ENCODE peak calls at places on chromosomes 12 and 14, in nine cellular contexts. W, O, X, Z, C, M, Q, Y and G are unnamed samples.

GRCh38 chr14:65015391-65015790 is 28.7 kb downstream of the FNTB start:
- DNase-seq in W (peak; percentile 60), O (no peak), X (no peak), Z (no peak), C (no peak), M (no peak), Q (no peak), Y (no peak), G (peak; percentile 83)

GRCh38 chr14:74891870-74892269 is 10.2 kb downstream of the DLST start:
- DNase-seq in W (no peak), O (no peak), X (no peak), Z (no peak), C (no peak), M (no peak), Q (no peak), Y (no peak), G (no peak)

GRCh38 chr12:164207-164606 is 49.8 kb downstream of the SLC6A12 start:
- DNase-seq in W (no peak), O (no peak), X (peak; percentile 43), Z (no peak), C (no peak), M (no peak), Q (peak; percentile 7), Y (no peak), G (no peak)

GRCh38 chr14:37563189-37563588 is 31.9 kb downstream of the FOXA1 start:
- DNase-seq in W (no peak), O (no peak), X (peak; percentile 41), Z (no peak), C (no peak), M (no peak), Q (no peak), Y (no peak), G (no peak)

GRCh38 chr12:111409403-111410228 is 3.9 kb downstream of the SH2B3 start:
- DNase-seq in W (peak; percentile 77), O (peak; percentile 67), X (no peak), Z (no peak), C (no peak), M (no peak), Q (peak; percentile 37), Y (peak; percentile 86), G (no peak)

GRCh38 chr14:71338153-71338552 is 430.9 kb downstream of the PCNX1 start:
- DNase-seq in W (no peak), O (no peak), X (no peak), Z (no peak), C (no peak), M (no peak), Q (no peak), Y (no peak), G (no peak)

GRCh38 chr12:89829434-89829975 is 120.9 kb upstream of the ATP2B1 start:
- DNase-seq in W (no peak), O (no peak), X (no peak), Z (no peak), C (no peak), M (no peak), Q (no peak), Y (no peak), G (no peak)

GRCh38 chr12:111437816-111438454 is 32.2 kb downstream of the SH2B3 start:
- DNase-seq in W (peak; percentile 53), O (no peak), X (peak; percentile 68), Z (no peak), C (no peak), M (no peak), Q (no peak), Y (peak; percentile 82), G (no peak)

GRCh38 chr14:105859717-105860614 is 333.6 kb downstream of the TMEM121 start:
- DNase-seq in W (peak; percentile 9), O (peak; percentile 21), X (no peak), Z (no peak), C (peak; percentile 19), M (peak; percentile 29), Q (peak; percentile 58), Y (peak; percentile 61), G (peak; percentile 9)

GRCh38 chr12:40622246-40622838 is 69.9 kb upstream of the CNTN1 start:
- DNase-seq in W (peak; percentile 75), O (peak; percentile 75), X (peak; percentile 45), Z (peak; percentile 22), C (peak; percentile 70), M (no peak), Q (peak; percentile 59), Y (no peak), G (peak; percentile 91)

GRCh38 chr12:96889273-96889933 is 17.7 kb upstream of the NEDD1 start:
- DNase-seq in W (no peak), O (no peak), X (no peak), Z (peak; percentile 61), C (no peak), M (no peak), Q (no peak), Y (no peak), G (no peak)

GRCh38 chr12:14577344-14577743 is 9.7 kb upstream of the PLBD1 start:
- DNase-seq in W (no peak), O (no peak), X (no peak), Z (no peak), C (no peak), M (no peak), Q (peak; percentile 79), Y (no peak), G (no peak)

GRCh38 chr14:32633214-32633864 is 304.2 kb downstream of the AKAP6 start:
- DNase-seq in W (no peak), O (no peak), X (no peak), Z (no peak), C (no peak), M (no peak), Q (no peak), Y (no peak), G (no peak)

GRCh38 chr12:95151406-95151805 is 65.9 kb downstream of the FGD6 start:
- DNase-seq in W (no peak), O (no peak), X (no peak), Z (no peak), C (no peak), M (no peak), Q (no peak), Y (no peak), G (no peak)

GRCh38 chr12:82952946-82953345 is 266.2 kb downstream of the TMTC2 start:
- DNase-seq in W (no peak), O (no peak), X (no peak), Z (no peak), C (no peak), M (no peak), Q (no peak), Y (no peak), G (no peak)

GRCh38 chr12:2382391-2383155 is 329.8 kb downstream of the CACNA1C start:
- DNase-seq in W (no peak), O (no peak), X (no peak), Z (no peak), C (peak; percentile 12), M (no peak), Q (peak; percentile 14), Y (no peak), G (no peak)

GRCh38 chr12:75208851-75209781 is 523 bp downstream of the KCNC2 start:
- DNase-seq in W (peak; percentile 19), O (no peak), X (no peak), Z (no peak), C (no peak), M (no peak), Q (no peak), Y (peak; percentile 66), G (peak; percentile 25)
- H3K27ac ChIP-seq in W (no peak overlapping the region), O (no peak overlapping the region), X (no peak overlapping the region), Z (no peak overlapping the region), C (no peak overlapping the region), M (no peak overlapping the region), Q (no peak overlapping the region), Y (no peak overlapping the region), G (no peak overlapping the region)

GRCh38 chr12:48296586-48297396 is 53.9 kb downstream of the ZNF641 start:
- DNase-seq in W (peak; percentile 93), O (peak; percentile 83), X (peak; percentile 83), Z (peak; percentile 17), C (peak; percentile 75), M (no peak), Q (no peak), Y (peak; percentile 86), G (peak; percentile 94)
- H3K27ac ChIP-seq in W (no peak overlapping the region), O (peak overlapping the region; percentile 26), X (no peak overlapping the region), Z (peak overlapping the region; percentile 62), C (no peak overlapping the region), M (no peak overlapping the region), Q (no peak overlapping the region), Y (peak overlapping the region; percentile 8), G (peak overlapping the region; percentile 37)

GRCh38 chr12:6235499-6235898 is 35.3 kb downstream of the CD9 start:
- DNase-seq in W (peak; percentile 92), O (no peak), X (peak; percentile 89), Z (no peak), C (peak; percentile 87), M (no peak), Q (no peak), Y (peak; percentile 37), G (peak; percentile 76)

GRCh38 chr12:6234214-6234613 is 34.0 kb downstream of the CD9 start:
- DNase-seq in W (no peak), O (no peak), X (no peak), Z (no peak), C (no peak), M (no peak), Q (no peak), Y (no peak), G (no peak)

GRCh38 chr12:6235906-6236640 is 35.9 kb downstream of the CD9 start:
- DNase-seq in W (no peak), O (no peak), X (peak; percentile 29), Z (no peak), C (no peak), M (no peak), Q (no peak), Y (no peak), G (no peak)

GRCh38 chr12:6233121-6233971 is 33.1 kb downstream of the CD9 start:
- DNase-seq in W (peak; percentile 73), O (no peak), X (peak; percentile 82), Z (no peak), C (no peak), M (no peak), Q (no peak), Y (peak; percentile 70), G (no peak)

DNA sequence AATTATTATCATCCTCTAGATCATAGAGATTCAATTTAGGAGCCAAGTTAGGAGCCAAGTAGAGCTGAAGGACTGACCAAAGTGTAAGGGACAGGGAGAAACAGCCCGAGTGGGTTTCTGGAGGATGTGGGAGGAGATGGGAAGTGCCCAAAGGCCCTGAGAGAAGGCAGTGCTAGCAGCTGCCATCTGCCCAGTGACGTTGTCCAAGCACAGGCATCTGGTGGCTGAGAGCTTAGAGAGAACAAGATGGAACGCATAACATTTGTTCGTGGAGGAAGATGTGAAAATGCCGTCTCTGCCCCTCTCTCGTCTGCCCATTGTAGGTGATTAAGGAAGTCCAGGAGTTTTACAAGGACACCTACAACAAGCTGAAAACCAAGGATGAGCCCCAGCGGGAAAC is 34.7 kb downstream of the CD9 start:
- DNase-seq in W (no peak), O (no peak), X (peak; percentile 49), Z (no peak), C (no peak), M (no peak), Q (no peak), Y (peak; percentile 28), G (no peak)
- H3K27ac ChIP-seq in W (peak overlapping the region; percentile 25), O (no peak overlapping the region), X (peak overlapping the region; percentile 92), Z (no peak overlapping the region), C (peak overlapping the region; percentile 89), M (no peak overlapping the region), Q (no peak overlapping the region), Y (no peak overlapping the region), G (no peak overlapping the region)

DNA sequence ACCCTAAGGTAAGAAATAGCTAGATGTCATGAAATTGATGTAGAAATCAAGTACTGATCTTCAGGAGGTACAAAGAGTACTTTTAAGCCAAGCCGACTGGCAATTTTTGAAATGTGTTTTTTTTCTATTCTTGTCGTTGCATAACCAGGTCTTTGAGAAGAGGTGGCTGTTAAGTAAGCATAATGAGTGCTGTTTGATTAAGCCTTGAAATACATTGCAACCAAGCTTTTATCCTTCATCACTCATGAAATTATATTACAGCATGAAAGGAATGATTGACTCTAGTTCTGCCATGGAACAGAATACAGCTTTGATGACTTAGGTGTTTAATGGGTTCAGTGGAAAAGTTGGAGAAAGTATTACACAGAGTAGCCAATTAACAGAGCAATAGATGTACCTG is 1720.2 kb upstream of the SEL1L start:
- DNase-seq in W (no peak), O (no peak), X (no peak), Z (no peak), C (no peak), M (no peak), Q (no peak), Y (no peak), G (no peak)
- H3K27ac ChIP-seq in W (no peak overlapping the region), O (no peak overlapping the region), X (no peak overlapping the region), Z (no peak overlapping the region), C (no peak overlapping the region), M (no peak overlapping the region), Q (no peak overlapping the region), Y (no peak overlapping the region), G (no peak overlapping the region)